ENCODE peak calls at places on chromosomes 4 and X, in ten cellular contexts. I is tibial nerve, W is A549, N is K562, J is transverse colon, E is suprapubic skin, A is ovary, Q is stomach, F is H1, C is esophagus muscularis mucosa. R is an unnamed sample.

GRCh38 chr4:165464338-165464737 is 85.5 kb downstream of the CPE start:
- DNase-seq in I (no peak), W (no peak), N (no peak), J (no peak), E (no peak), A (no peak), Q (no peak), F (no peak), C (no peak), R (no peak)

GRCh38 chr4:39502034-39502658 is 25.1 kb downstream of the UGDH start:
- DNase-seq in I (no peak), W (no peak), N (no peak), J (no peak), E (no peak), A (no peak), Q (no peak), F (no peak), C (no peak), R (no peak)

GRCh38 chrX:32644476-32644875 is 566.9 kb downstream of the DMD start:
- DNase-seq in I (no peak), W (no peak), N (no peak), J (no peak), E (no peak), A (no peak), Q (no peak), F (no peak), C (no peak), R (no peak)

GRCh38 chr4:2047031-2047660 is 12.0 kb upstream of the NAT8L start:
- DNase-seq in I (no peak), W (no peak), N (no peak), J (no peak), E (no peak), A (no peak), Q (no peak), F (peak; percentile 43), C (no peak), R (no peak)

GRCh38 chr4:15906024-15906443 is 32.5 kb downstream of the FGFBP1 start:
- DNase-seq in I (no peak), W (peak; percentile 90), N (peak; percentile 29), J (peak; percentile 84), E (peak; percentile 73), A (no peak), Q (peak; percentile 63), F (peak; percentile 79), C (no peak), R (no peak)

GRCh38 chr4:4385729-4386295 is 1.1 kb upstream of the NSG1 start:
- DNase-seq in I (no peak), W (no peak), N (no peak), J (no peak), E (no peak), A (no peak), Q (no peak), F (peak; percentile 75), C (no peak), R (peak; percentile 48)

GRCh38 chr4:151143162-151143561 is 43.7 kb downstream of the RPS3A start:
- DNase-seq in I (no peak), W (no peak), N (no peak), J (no peak), E (no peak), A (no peak), Q (no peak), F (no peak), C (no peak), R (no peak)

GRCh38 chr4:153518637-153519384 is 52.7 kb downstream of the TMEM131L start:
- DNase-seq in I (no peak), W (no peak), N (peak; percentile 43), J (no peak), E (no peak), A (no peak), Q (peak; percentile 38), F (no peak), C (no peak), R (no peak)

GRCh38 chrX:47797084-47797483 is 39.6 kb upstream of the ZNF81 start:
- DNase-seq in I (no peak), W (no peak), N (no peak), J (no peak), E (no peak), A (no peak), Q (no peak), F (no peak), C (no peak), R (no peak)

GRCh38 chr4:111984169-111984873 is 160.9 kb upstream of the FAM241A start:
- DNase-seq in I (no peak), W (no peak), N (no peak), J (no peak), E (no peak), A (no peak), Q (no peak), F (peak; percentile 48), C (no peak), R (no peak)

GRCh38 chr4:107854326-107855030 is 29.7 kb downstream of the SGMS2 start:
- DNase-seq in I (no peak), W (no peak), N (no peak), J (no peak), E (no peak), A (no peak), Q (no peak), F (no peak), C (no peak), R (no peak)

GRCh38 chr4:107856901-107857300 is 32.2 kb downstream of the SGMS2 start:
- DNase-seq in I (no peak), W (no peak), N (no peak), J (no peak), E (no peak), A (no peak), Q (no peak), F (no peak), C (no peak), R (no peak)

GRCh38 chr4:107853444-107854325 is 29.0 kb downstream of the SGMS2 start:
- DNase-seq in I (no peak), W (peak; percentile 61), N (no peak), J (no peak), E (no peak), A (no peak), Q (no peak), F (no peak), C (no peak), R (no peak)

GRCh38 chr4:107857741-107858140 is 33.0 kb downstream of the SGMS2 start:
- DNase-seq in I (no peak), W (no peak), N (no peak), J (no peak), E (no peak), A (no peak), Q (no peak), F (no peak), C (no peak), R (no peak)

GRCh38 chr4:107855723-107856122 is 31.0 kb downstream of the SGMS2 start:
- DNase-seq in I (no peak), W (no peak), N (no peak), J (no peak), E (no peak), A (no peak), Q (no peak), F (no peak), C (no peak), R (no peak)
- H3K4me3 ChIP-seq in I (no peak overlapping the region), W (no peak overlapping the region), N (no peak overlapping the region), J (no peak overlapping the region), E (no peak overlapping the region), A (no peak overlapping the region), Q (no peak overlapping the region), F (no peak overlapping the region), C (no peak overlapping the region), R (no peak overlapping the region)

GRCh38 chr4:105712766-105713165 is 4.2 kb downstream of the GSTCD start:
- DNase-seq in I (no peak), W (no peak), N (no peak), J (no peak), E (no peak), A (no peak), Q (no peak), F (no peak), C (no peak), R (no peak)

GRCh38 chr4:105709081-105709450 is 482 bp downstream of the GSTCD start:
- DNase-seq in I (peak; percentile 5), W (no peak), N (no peak), J (no peak), E (peak; percentile 66), A (no peak), Q (no peak), F (no peak), C (no peak), R (no peak)

GRCh38 chr4:105710012-105710600 is 1.5 kb downstream of the GSTCD start:
- DNase-seq in I (no peak), W (no peak), N (no peak), J (no peak), E (no peak), A (no peak), Q (no peak), F (no peak), C (no peak), R (no peak)

GRCh38 chr4:105708376-105709080 is at the start of the genes GSTCD and INTS12:
- DNase-seq in I (peak; percentile 91), W (peak; percentile 92), N (peak; percentile 78), J (peak; percentile 94), E (peak; percentile 95), A (peak; percentile 91), Q (peak; percentile 95), F (peak; percentile 93), C (peak; percentile 98), R (peak; percentile 95)

DNA sequence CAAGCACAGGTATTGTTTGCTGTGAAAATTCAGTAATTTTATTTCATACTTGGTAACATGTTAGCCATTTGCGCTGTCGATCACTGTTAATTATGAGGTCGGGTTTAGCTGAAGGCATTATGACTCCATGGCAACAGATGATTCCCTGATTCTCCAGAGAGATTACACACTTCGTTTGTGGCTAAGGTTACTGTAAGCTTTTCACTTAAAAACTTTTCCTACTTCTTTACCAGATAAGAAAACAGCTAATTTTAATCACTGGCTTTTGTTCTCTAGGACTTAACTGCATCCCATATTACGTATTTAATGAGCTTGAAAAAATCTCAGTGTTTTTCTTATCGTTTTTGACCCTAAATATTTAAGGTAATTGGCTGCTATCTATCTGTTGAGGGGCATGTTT is 2.1 kb downstream of the GSTCD start:
- DNase-seq in I (no peak), W (no peak), N (no peak), J (no peak), E (no peak), A (no peak), Q (no peak), F (no peak), C (no peak), R (no peak)
- TF ChIP-seq EP300 in I (no peak), W (no peak), N (no peak), J (no peak), E (no peak), A (no peak), Q (no peak), F (no peak), C (no peak), R (no peak)

GRCh38 chrX:138191998-138192397 is 519.5 kb downstream of the FGF13 start:
- DNase-seq in I (peak; percentile 5), W (peak; percentile 32), N (peak; percentile 20), J (no peak), E (no peak), A (no peak), Q (no peak), F (peak; percentile 45), C (no peak), R (no peak)
- TF ChIP-seq CTCF in I (no peak), W (peak; percentile 37), N (peak; percentile 57), J (no peak), E (no peak), A (no peak), Q (peak; percentile 19), F (peak; percentile 68), C (peak; percentile 43), R (peak; percentile 16)

DNA sequence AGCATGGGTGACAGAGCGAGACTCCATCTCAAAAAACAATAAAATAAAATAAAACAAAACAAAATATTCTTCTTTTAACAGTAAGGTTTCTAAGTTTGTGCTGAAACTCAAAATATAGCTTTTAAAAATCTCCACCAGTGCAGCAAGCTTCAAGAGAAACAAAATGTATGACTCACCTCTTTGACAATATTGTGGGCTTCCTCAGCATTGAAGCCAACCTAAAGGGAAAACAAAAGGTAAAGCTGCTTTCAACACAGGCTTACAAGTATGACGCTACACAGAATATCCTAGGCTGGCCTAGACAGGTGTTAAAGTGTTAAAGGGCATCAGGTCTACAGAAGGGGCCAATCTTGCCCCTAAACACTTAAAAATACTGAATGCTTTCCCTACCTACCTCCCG is 1.2 kb downstream of the DYNLT3 start:
- DNase-seq in I (no peak), W (no peak), N (no peak), J (no peak), E (no peak), A (no peak), Q (no peak), F (no peak), C (no peak), R (no peak)
- H3K4me3 ChIP-seq in I (no peak overlapping the region), W (no peak overlapping the region), N (no peak overlapping the region), J (peak overlapping the region; percentile 69), E (peak overlapping the region; percentile 74), A (peak overlapping the region; percentile 75), Q (peak overlapping the region; percentile 69), F (peak overlapping the region; percentile 66), C (peak overlapping the region; percentile 69), R (peak overlapping the region; percentile 74)